ENCODE peak calls at places on chromosomes 13 and 19, in six cellular contexts. G is HepG2, A is upper lobe of left lung, D is A549, Y is K562, E is GM12878. C is an unnamed sample. For H3K4me1, the result is how much of the 10 kb centered on the place peaks cover.

GRCh38 chr19:14432817-14433453 is at the start of gene PKN1:
- ATAC-seq in G (peak), A (no peak), D (peak), Y (peak), E (peak), C (peak)

GRCh38 chr19:13689050-13689449 is 75.3 kb upstream of the MRI1 start:
- ATAC-seq in G (no peak), A (no peak), D (peak), Y (peak), E (no peak), C (no peak)

GRCh38 chr13:51419015-51419636 is 33.7 kb downstream of the INTS6 start:
- ATAC-seq in G (no peak), A (no peak), D (no peak), Y (no peak), E (peak), C (no peak)

GRCh38 chr13:29503041-29503837 is 92.2 kb downstream of the SLC7A1 start:
- ATAC-seq in G (peak), A (no peak), D (no peak), Y (peak), E (no peak), C (no peak)

GRCh38 chr19:2759965-2760364 is 20.1 kb upstream of the SLC39A3 start:
- ATAC-seq in G (no peak), A (no peak), D (no peak), Y (no peak), E (no peak), C (no peak)

GRCh38 chr19:48379058-48379457 is 12.3 kb downstream of the KDELR1 start:
- ATAC-seq in G (no peak), A (no peak), D (no peak), Y (peak), E (no peak), C (no peak)

GRCh38 chr13:101514695-101515275 is 62.3 kb downstream of the ITGBL1 start:
- ATAC-seq in G (peak), A (no peak), D (peak), Y (no peak), E (peak), C (no peak)

GRCh38 chr13:91623151-91623550 is 224.7 kb downstream of the GPC5 start:
- ATAC-seq in G (no peak), A (no peak), D (no peak), Y (no peak), E (no peak), C (no peak)

GRCh38 chr19:45306522-45307027 is 16.1 kb downstream of the CKM start:
- ATAC-seq in G (no peak), A (no peak), D (no peak), Y (peak), E (no peak), C (no peak)
- H3K4me1 ChIP-seq in G (under half), A (under half), D (under half), Y (under half), E (under half), C (under half)

DNA sequence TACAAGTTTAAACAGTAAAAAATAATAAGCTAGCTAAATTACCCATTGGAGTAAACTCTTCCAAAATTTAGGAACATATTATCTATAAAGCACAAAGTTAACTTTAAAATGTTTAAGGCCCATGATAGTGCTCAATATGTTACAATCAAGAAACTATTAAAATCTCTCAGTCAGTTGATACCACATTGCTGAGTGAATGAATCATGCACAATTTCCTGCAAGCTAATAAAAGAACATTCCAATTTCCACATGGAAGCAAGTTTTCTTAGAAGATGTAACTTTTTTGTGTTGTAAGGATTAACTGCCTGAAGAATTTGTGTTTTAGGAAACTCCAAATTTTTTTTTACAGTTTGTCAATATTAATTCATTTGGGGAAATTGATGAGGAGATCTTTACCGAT is 666.6 kb downstream of the SLITRK1 start:
- ATAC-seq in G (no peak), A (no peak), D (no peak), Y (no peak), E (no peak), C (no peak)
- H3K4me3 ChIP-seq in G (no peak), A (no peak), D (no peak), Y (no peak), E (no peak), C (no peak)

GRCh38 chr13:98451676-98452105 is 125.2 kb downstream of the STK24 start:
- ATAC-seq in G (peak), A (no peak), D (no peak), Y (no peak), E (no peak), C (peak)
- TF ChIP-seq EP300 in G (no peak), A (no peak), D (no peak), Y (no peak), E (no peak), C (no peak)

GRCh38 chr19:3809881-3810707 is 23.9 kb upstream of the MATK start:
- ATAC-seq in G (no peak), A (no peak), D (no peak), Y (no peak), E (peak), C (no peak)
- H3K4me1 ChIP-seq in G (under half), A (under half), D (under half), Y (half or more), E (under half), C (under half)

DNA sequence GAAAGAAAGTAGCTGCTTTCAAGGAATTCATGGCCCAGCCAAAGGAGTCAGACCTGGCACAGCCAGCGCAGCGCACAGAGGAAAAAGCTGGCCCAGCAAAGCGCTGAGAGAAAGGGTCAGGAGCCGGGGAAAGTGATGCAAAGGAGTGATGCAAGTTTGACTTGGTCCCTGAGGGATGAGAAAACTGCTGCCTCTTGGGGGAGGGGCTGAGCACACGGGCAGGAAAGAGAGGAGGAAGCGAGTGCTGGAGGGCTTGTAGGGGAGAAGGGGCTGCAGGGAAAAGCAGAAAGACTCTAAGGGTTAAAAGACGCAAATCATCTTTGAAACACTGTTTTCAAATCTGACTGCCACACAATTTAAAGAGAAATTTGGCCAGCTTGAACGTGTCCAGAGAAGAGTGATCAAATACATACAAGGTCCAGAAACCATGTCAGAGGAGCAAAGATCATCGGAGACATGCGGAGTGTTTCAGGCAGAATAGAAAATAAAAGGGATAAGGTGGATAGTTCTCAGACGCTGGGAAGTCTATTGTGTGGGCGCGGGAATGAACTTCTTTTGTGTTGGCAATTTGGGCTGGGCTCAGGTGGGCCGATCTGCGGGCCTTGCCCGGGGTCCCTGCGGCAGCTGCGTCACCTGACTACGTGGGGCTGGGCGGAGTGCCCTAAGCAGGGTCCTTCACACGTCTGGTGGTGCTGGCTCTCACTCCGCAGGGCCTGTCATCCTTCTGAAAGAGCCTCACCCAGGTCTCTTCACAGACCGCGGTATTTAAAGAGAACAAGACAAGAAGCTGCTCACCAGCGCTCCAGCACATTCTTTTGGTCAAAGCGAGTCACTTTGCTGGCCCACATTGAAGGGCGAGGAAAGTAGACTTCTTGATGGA is 18.1 kb downstream of the N4BP2L1 start:
- ATAC-seq in G (peak), A (peak), D (no peak), Y (peak), E (no peak), C (peak)
- H3K4me3 ChIP-seq in G (no peak), A (no peak), D (no peak), Y (no peak), E (no peak), C (no peak)

DNA sequence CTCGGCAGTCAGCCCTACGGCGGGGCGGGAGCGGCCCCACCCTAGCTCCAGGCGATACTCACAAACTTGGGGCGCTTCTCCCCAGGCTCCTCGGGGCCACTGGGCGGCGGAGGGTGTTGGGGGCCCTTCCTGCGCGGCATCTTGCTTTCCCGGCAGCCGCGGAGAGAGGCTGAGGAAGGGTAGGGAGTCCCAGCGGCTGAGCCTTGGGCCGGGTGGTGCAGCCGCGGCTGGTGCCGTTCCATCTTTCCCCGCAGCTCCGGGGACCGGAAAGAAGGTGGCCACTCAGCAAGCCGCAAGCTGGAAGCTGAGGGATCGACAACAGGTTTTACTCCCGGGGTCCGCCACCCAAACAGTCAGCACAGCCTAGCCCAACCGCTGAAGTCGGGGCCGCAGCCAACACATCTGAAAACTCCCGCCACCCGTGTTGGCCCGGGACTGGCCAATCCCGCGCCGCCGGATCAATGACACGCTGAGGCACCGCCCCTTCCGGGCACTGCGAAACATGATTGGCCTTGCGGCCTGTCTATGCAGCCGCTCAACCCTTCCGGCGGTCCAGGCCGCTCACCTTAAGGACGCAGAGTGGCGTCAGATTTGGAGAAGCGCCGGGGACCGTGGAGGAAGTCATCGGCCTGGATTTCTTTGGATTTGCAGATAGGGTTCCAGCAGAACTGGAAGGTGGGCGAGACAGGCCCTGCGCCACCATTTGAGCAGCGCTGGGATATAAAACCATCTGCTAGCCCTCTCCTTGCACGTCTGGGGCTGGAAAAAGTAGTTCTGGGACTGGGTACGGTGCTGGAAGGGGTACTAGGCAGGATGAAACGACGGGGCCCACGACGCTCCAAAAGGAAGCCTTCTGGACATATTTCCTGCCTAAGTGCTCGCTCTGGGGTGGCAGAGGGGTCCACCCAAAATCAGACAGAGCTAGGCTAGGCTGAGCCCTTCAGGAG is at the start of gene DIAPH3:
- ATAC-seq in G (peak), A (peak), D (peak), Y (peak), E (peak), C (peak)
- TF ChIP-seq EP300 in G (no peak), A (no peak), D (no peak), Y (no peak), E (no peak), C (no peak)

GRCh38 chr19:10620786-10621185 is 4.6 kb upstream of the SLC44A2 start:
- ATAC-seq in G (no peak), A (no peak), D (no peak), Y (no peak), E (no peak), C (no peak)
- H3K4me1 ChIP-seq in G (under half), A (under half), D (under half), Y (under half), E (under half), C (under half)

DNA sequence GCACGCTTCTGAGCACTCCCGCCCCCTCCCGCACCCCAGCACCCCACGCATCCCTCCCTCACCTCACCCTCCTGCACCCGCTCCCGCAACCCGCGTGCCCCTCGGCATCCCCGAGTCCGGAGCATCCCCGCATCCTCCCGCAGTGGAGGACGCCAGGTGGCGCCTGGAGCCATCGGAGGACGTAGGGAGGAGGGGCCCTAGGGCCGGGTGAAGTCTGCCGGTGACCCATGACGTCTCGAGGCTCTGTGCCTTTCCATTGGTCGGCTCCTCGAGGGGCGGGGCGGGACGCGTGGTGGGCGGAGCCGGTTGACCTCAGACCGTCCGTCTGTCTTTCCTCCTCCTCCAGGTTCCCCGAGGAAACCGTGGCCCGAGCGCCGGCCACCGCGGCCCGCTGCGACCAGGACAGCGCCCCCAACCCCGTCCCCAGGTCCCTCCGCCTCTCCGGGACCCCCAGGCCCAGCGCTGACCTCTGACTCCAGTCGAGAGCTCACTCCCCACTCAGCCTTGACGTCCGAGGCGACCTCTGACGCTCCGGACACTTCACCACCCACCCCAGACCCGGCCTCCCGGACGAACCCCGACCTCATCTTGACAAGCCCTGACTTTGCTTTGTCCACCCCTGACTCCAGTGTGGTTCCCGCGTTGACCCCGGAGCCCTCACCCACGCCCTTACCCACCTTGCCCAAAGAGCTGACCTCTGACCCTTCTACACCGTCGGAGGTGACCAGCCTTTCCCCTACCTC is 19.9 kb downstream of the SBK2 start:
- ATAC-seq in G (peak), A (peak), D (peak), Y (peak), E (peak), C (peak)
- H3K4me3 ChIP-seq in G (peak), A (peak), D (peak), Y (peak), E (peak), C (peak)

GRCh38 chr13:23728807-23729206 is 158.6 kb downstream of the TNFRSF19 start:
- ATAC-seq in G (no peak), A (no peak), D (no peak), Y (no peak), E (no peak), C (no peak)

GRCh38 chr13:23725922-23726321 is 155.7 kb downstream of the TNFRSF19 start:
- ATAC-seq in G (no peak), A (peak), D (no peak), Y (no peak), E (no peak), C (no peak)

GRCh38 chr13:23722726-23723453 is 152.7 kb downstream of the TNFRSF19 start:
- ATAC-seq in G (peak), A (no peak), D (no peak), Y (no peak), E (no peak), C (no peak)

GRCh38 chr13:23723463-23723862 is 153.3 kb downstream of the TNFRSF19 start:
- ATAC-seq in G (no peak), A (no peak), D (no peak), Y (no peak), E (no peak), C (no peak)

DNA sequence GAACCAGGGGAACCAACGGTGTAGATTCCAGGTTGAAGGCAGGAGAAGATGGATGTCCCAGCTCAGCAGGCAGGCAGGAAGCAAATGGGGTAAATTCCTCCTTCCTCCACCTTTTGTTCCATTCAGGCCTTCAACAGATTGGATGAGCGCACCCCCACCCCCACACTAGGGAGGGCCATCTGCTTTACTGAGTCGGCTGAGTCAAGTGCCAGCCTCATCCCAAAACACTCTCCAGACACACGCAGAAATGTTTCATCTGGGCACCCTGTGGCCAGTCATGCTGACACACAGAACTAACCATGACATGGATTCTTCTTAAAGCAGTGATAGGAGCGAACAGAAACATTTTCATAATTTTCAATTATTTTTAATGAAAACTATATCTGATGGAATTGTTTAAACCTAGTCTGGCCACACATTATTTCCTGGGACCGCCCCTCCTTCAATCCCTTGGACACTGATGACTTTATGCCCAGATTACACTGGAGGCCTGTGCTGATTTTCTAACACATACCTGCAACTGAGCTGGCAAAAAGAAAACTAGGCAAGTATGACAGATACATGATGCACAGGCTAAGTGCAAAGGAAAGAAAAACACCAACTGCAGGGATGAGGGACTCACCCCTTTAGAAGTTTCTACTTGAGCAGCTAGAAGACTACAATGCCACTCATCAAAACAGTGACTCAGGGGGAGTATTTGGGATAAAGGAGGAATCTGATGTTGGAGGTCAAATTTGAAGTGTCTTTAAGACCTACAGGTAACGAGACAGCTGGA is 154.2 kb downstream of the TNFRSF19 start:
- ATAC-seq in G (no peak), A (no peak), D (no peak), Y (no peak), E (no peak), C (no peak)
- TF ChIP-seq EP300 in G (no peak), A (no peak), D (no peak), Y (no peak), E (no peak), C (no peak)

GRCh38 chr19:44061038-44061437 is 9.2 kb downstream of the ZNF223 start:
- ATAC-seq in G (no peak), A (no peak), D (no peak), Y (no peak), E (no peak), C (no peak)
- H3K4me1 ChIP-seq in G (under half), A (under half), D (under half), Y (under half), E (under half), C (under half)